ENCODE peak calls at places on chromosomes 16 and 17, in six cellular contexts. One of them, this sample, is unnamed.

GRCh38 chr17:52106638-52107261 is 51.8 kb downstream of the CA10 start:
- DNase-seq in activated T-cell treated with anti-CD3 and anti-CD28 coated beads, Interleukin-2, amount 50 U/mL, for 24 hours: peak
- DNase-seq in GM19239: peak
- DNase-seq in H7: peak
- DNase-seq in M059J: peak
- DNase-seq in AG04450: no peak
- DNase-seq in this sample: no peak

GRCh38 chr17:14604920-14605599 is 304.2 kb downstream of the HS3ST3B1 start:
- DNase-seq in activated T-cell treated with anti-CD3 and anti-CD28 coated beads, Interleukin-2, amount 50 U/mL, for 24 hours: no peak
- DNase-seq in GM19239: no peak
- DNase-seq in H7: no peak
- DNase-seq in M059J: no peak
- DNase-seq in AG04450: no peak
- DNase-seq in this sample: no peak

GRCh38 chr17:79955961-79956735 is 79.5 kb downstream of the TBC1D16 start:
- DNase-seq in activated T-cell treated with anti-CD3 and anti-CD28 coated beads, Interleukin-2, amount 50 U/mL, for 24 hours: peak
- DNase-seq in GM19239: no peak
- DNase-seq in H7: peak
- DNase-seq in M059J: no peak
- DNase-seq in AG04450: no peak
- DNase-seq in this sample: no peak

GRCh38 chr16:4534151-4534790 is 4.3 kb downstream of the CDIP1 start:
- DNase-seq in activated T-cell treated with anti-CD3 and anti-CD28 coated beads, Interleukin-2, amount 50 U/mL, for 24 hours: no peak
- DNase-seq in GM19239: no peak
- DNase-seq in H7: peak
- DNase-seq in M059J: no peak
- DNase-seq in AG04450: no peak
- DNase-seq in this sample: no peak

GRCh38 chr17:37180371-37180770 is 195.4 kb upstream of the C17orf78 start:
- DNase-seq in activated T-cell treated with anti-CD3 and anti-CD28 coated beads, Interleukin-2, amount 50 U/mL, for 24 hours: no peak
- DNase-seq in GM19239: no peak
- DNase-seq in H7: no peak
- DNase-seq in M059J: no peak
- DNase-seq in AG04450: no peak
- DNase-seq in this sample: no peak

GRCh38 chr17:13558588-13558987 is 43.1 kb downstream of the HS3ST3A1 start:
- DNase-seq in activated T-cell treated with anti-CD3 and anti-CD28 coated beads, Interleukin-2, amount 50 U/mL, for 24 hours: no peak
- DNase-seq in GM19239: no peak
- DNase-seq in H7: no peak
- DNase-seq in M059J: no peak
- DNase-seq in AG04450: no peak
- DNase-seq in this sample: no peak

GRCh38 chr16:81595676-81596292 is 151.2 kb downstream of the CMIP start:
- DNase-seq in activated T-cell treated with anti-CD3 and anti-CD28 coated beads, Interleukin-2, amount 50 U/mL, for 24 hours: no peak
- DNase-seq in GM19239: no peak
- DNase-seq in H7: no peak
- DNase-seq in M059J: peak
- DNase-seq in AG04450: no peak
- DNase-seq in this sample: no peak

GRCh38 chr17:1074886-1075665 is 78.1 kb downstream of the TIMM22 start:
- DNase-seq in activated T-cell treated with anti-CD3 and anti-CD28 coated beads, Interleukin-2, amount 50 U/mL, for 24 hours: no peak
- DNase-seq in GM19239: no peak
- DNase-seq in H7: no peak
- DNase-seq in M059J: no peak
- DNase-seq in AG04450: no peak
- DNase-seq in this sample: peak

GRCh38 chr16:88363239-88363891 is 19.4 kb upstream of the ZNF469 start:
- DNase-seq in activated T-cell treated with anti-CD3 and anti-CD28 coated beads, Interleukin-2, amount 50 U/mL, for 24 hours: no peak
- DNase-seq in GM19239: no peak
- DNase-seq in H7: no peak
- DNase-seq in M059J: no peak
- DNase-seq in AG04450: no peak
- DNase-seq in this sample: no peak

GRCh38 chr17:79887451-79887991 is 48.3 kb upstream of the CBX4 start:
- DNase-seq in activated T-cell treated with anti-CD3 and anti-CD28 coated beads, Interleukin-2, amount 50 U/mL, for 24 hours: no peak
- DNase-seq in GM19239: no peak
- DNase-seq in H7: no peak
- DNase-seq in M059J: no peak
- DNase-seq in AG04450: no peak
- DNase-seq in this sample: no peak

GRCh38 chr16:28058839-28059589 is 4.5 kb downstream of the GSG1L start:
- DNase-seq in activated T-cell treated with anti-CD3 and anti-CD28 coated beads, Interleukin-2, amount 50 U/mL, for 24 hours: no peak
- DNase-seq in GM19239: no peak
- DNase-seq in H7: no peak
- DNase-seq in M059J: no peak
- DNase-seq in AG04450: no peak
- DNase-seq in this sample: no peak

GRCh38 chr17:32356750-32357149 is 6.8 kb downstream of the ZNF207 start:
- DNase-seq in activated T-cell treated with anti-CD3 and anti-CD28 coated beads, Interleukin-2, amount 50 U/mL, for 24 hours: no peak
- DNase-seq in GM19239: no peak
- DNase-seq in H7: no peak
- DNase-seq in M059J: no peak
- DNase-seq in AG04450: no peak
- DNase-seq in this sample: no peak

GRCh38 chr16:82699711-82700495 is 73.1 kb downstream of the CDH13 start:
- DNase-seq in activated T-cell treated with anti-CD3 and anti-CD28 coated beads, Interleukin-2, amount 50 U/mL, for 24 hours: no peak
- DNase-seq in GM19239: no peak
- DNase-seq in H7: no peak
- DNase-seq in M059J: peak
- DNase-seq in AG04450: no peak
- DNase-seq in this sample: no peak

GRCh38 chr16:27204232-27204915 is 1.0 kb downstream of the KDM8 start:
- DNase-seq in activated T-cell treated with anti-CD3 and anti-CD28 coated beads, Interleukin-2, amount 50 U/mL, for 24 hours: no peak
- DNase-seq in GM19239: no peak
- DNase-seq in H7: no peak
- DNase-seq in M059J: no peak
- DNase-seq in AG04450: no peak
- DNase-seq in this sample: no peak

GRCh38 chr17:72370819-72371218 is 250.0 kb downstream of the SOX9 start:
- DNase-seq in activated T-cell treated with anti-CD3 and anti-CD28 coated beads, Interleukin-2, amount 50 U/mL, for 24 hours: no peak
- DNase-seq in GM19239: no peak
- DNase-seq in H7: no peak
- DNase-seq in M059J: peak
- DNase-seq in AG04450: peak
- DNase-seq in this sample: no peak

GRCh38 chr16:4159726-4160125 is 43.5 kb upstream of the ADCY9 start:
- DNase-seq in activated T-cell treated with anti-CD3 and anti-CD28 coated beads, Interleukin-2, amount 50 U/mL, for 24 hours: no peak
- DNase-seq in GM19239: no peak
- DNase-seq in H7: no peak
- DNase-seq in M059J: no peak
- DNase-seq in AG04450: no peak
- DNase-seq in this sample: no peak

GRCh38 chr16:2429771-2430663 is 770 bp downstream of the CCNF start:
- DNase-seq in activated T-cell treated with anti-CD3 and anti-CD28 coated beads, Interleukin-2, amount 50 U/mL, for 24 hours: peak
- DNase-seq in GM19239: no peak
- DNase-seq in H7: no peak
- DNase-seq in M059J: peak
- DNase-seq in AG04450: no peak
- DNase-seq in this sample: no peak

GRCh38 chr16:24151482-24151939 is 104.6 kb upstream of the CACNG3 start:
- DNase-seq in activated T-cell treated with anti-CD3 and anti-CD28 coated beads, Interleukin-2, amount 50 U/mL, for 24 hours: no peak
- DNase-seq in GM19239: no peak
- DNase-seq in H7: peak
- DNase-seq in M059J: peak
- DNase-seq in AG04450: no peak
- DNase-seq in this sample: no peak

GRCh38 chr17:29458066-29458465 is 67.9 kb downstream of the TAOK1 start:
- DNase-seq in activated T-cell treated with anti-CD3 and anti-CD28 coated beads, Interleukin-2, amount 50 U/mL, for 24 hours: no peak
- DNase-seq in GM19239: no peak
- DNase-seq in H7: no peak
- DNase-seq in M059J: no peak
- DNase-seq in AG04450: no peak
- DNase-seq in this sample: no peak

GRCh38 chr16:90019543-90020259 is 445 bp upstream of the DBNDD1 start:
- DNase-seq in activated T-cell treated with anti-CD3 and anti-CD28 coated beads, Interleukin-2, amount 50 U/mL, for 24 hours: peak
- DNase-seq in GM19239: peak
- DNase-seq in H7: peak
- DNase-seq in M059J: peak
- DNase-seq in AG04450: peak
- DNase-seq in this sample: peak